ENCODE peak calls at places on chromosomes 5 and 9, in seven cellular contexts. One of them, this sample, is unnamed.

GRCh38 chr9:127523312-127523851 is 72.1 kb downstream of the LRSAM1 start:
- DNase-seq in psoas muscle: no peak
- DNase-seq in GM06990: no peak
- DNase-seq in transverse colon: no peak
- DNase-seq in nephron progenitor cell: no peak
- DNase-seq in CD4-positive, alpha-beta T cell: no peak
- DNase-seq in heart left ventricle: no peak
- DNase-seq in this sample: no peak

GRCh38 chr5:128537306-128537998 is 593 bp downstream of the FBN2 start:
- DNase-seq in transverse colon: no peak
- DNase-seq in nephron progenitor cell: peak
- DNase-seq in GM06990: peak
- DNase-seq in CD4-positive, alpha-beta T cell: no peak
- DNase-seq in psoas muscle: peak
- DNase-seq in heart left ventricle: peak
- DNase-seq in this sample: no peak

GRCh38 chr9:108057421-108058136 is 568.0 kb upstream of the KLF4 start:
- DNase-seq in GM06990: no peak
- DNase-seq in heart left ventricle: no peak
- DNase-seq in transverse colon: peak
- DNase-seq in nephron progenitor cell: no peak
- DNase-seq in CD4-positive, alpha-beta T cell: no peak
- DNase-seq in psoas muscle: no peak
- DNase-seq in this sample: peak

GRCh38 chr5:124514966-124515365 is 231.5 kb downstream of the ZNF608 start:
- DNase-seq in psoas muscle: no peak
- DNase-seq in nephron progenitor cell: no peak
- DNase-seq in transverse colon: no peak
- DNase-seq in CD4-positive, alpha-beta T cell: no peak
- DNase-seq in GM06990: no peak
- DNase-seq in heart left ventricle: no peak
- DNase-seq in this sample: no peak

GRCh38 chr5:1725641-1726468 is 73.8 kb downstream of the MRPL36 start:
- DNase-seq in nephron progenitor cell: peak
- DNase-seq in psoas muscle: no peak
- DNase-seq in heart left ventricle: no peak
- DNase-seq in GM06990: no peak
- DNase-seq in transverse colon: no peak
- DNase-seq in CD4-positive, alpha-beta T cell: no peak
- DNase-seq in this sample: peak

GRCh38 chr5:179309751-179310320 is 35.4 kb downstream of the ADAMTS2 start:
- DNase-seq in heart left ventricle: peak
- DNase-seq in nephron progenitor cell: no peak
- DNase-seq in GM06990: no peak
- DNase-seq in CD4-positive, alpha-beta T cell: no peak
- DNase-seq in psoas muscle: peak
- DNase-seq in transverse colon: no peak
- DNase-seq in this sample: no peak

GRCh38 chr5:110896901-110897300 is 158.1 kb downstream of the SLC25A46 start:
- DNase-seq in GM06990: no peak
- DNase-seq in psoas muscle: no peak
- DNase-seq in transverse colon: no peak
- DNase-seq in CD4-positive, alpha-beta T cell: no peak
- DNase-seq in nephron progenitor cell: no peak
- DNase-seq in heart left ventricle: no peak
- DNase-seq in this sample: no peak

GRCh38 chr9:120702075-120702474 is 12.2 kb downstream of the MEGF9 start:
- DNase-seq in GM06990: no peak
- DNase-seq in transverse colon: no peak
- DNase-seq in psoas muscle: no peak
- DNase-seq in heart left ventricle: no peak
- DNase-seq in nephron progenitor cell: no peak
- DNase-seq in CD4-positive, alpha-beta T cell: no peak
- DNase-seq in this sample: no peak

GRCh38 chr5:133814152-133814551 is 154.3 kb downstream of the C5orf15 start:
- DNase-seq in GM06990: no peak
- DNase-seq in transverse colon: no peak
- DNase-seq in CD4-positive, alpha-beta T cell: no peak
- DNase-seq in nephron progenitor cell: no peak
- DNase-seq in heart left ventricle: no peak
- DNase-seq in psoas muscle: no peak
- DNase-seq in this sample: no peak

GRCh38 chr9:3850083-3850482 is 324.3 kb upstream of the RFX3 start:
- DNase-seq in CD4-positive, alpha-beta T cell: no peak
- DNase-seq in nephron progenitor cell: no peak
- DNase-seq in GM06990: no peak
- DNase-seq in transverse colon: no peak
- DNase-seq in psoas muscle: no peak
- DNase-seq in heart left ventricle: no peak
- DNase-seq in this sample: no peak

GRCh38 chr9:3845549-3845948 is 319.7 kb upstream of the RFX3 start:
- DNase-seq in psoas muscle: no peak
- DNase-seq in heart left ventricle: no peak
- DNase-seq in nephron progenitor cell: no peak
- DNase-seq in transverse colon: no peak
- DNase-seq in GM06990: no peak
- DNase-seq in CD4-positive, alpha-beta T cell: no peak
- DNase-seq in this sample: no peak

GRCh38 chr9:3852545-3852944 is 326.7 kb upstream of the RFX3 start:
- DNase-seq in transverse colon: no peak
- DNase-seq in psoas muscle: no peak
- DNase-seq in heart left ventricle: no peak
- DNase-seq in GM06990: no peak
- DNase-seq in nephron progenitor cell: no peak
- DNase-seq in CD4-positive, alpha-beta T cell: no peak
- DNase-seq in this sample: no peak

GRCh38 chr9:3847377-3847776 is 321.6 kb upstream of the RFX3 start:
- DNase-seq in nephron progenitor cell: no peak
- DNase-seq in GM06990: no peak
- DNase-seq in heart left ventricle: no peak
- DNase-seq in CD4-positive, alpha-beta T cell: no peak
- DNase-seq in transverse colon: no peak
- DNase-seq in psoas muscle: no peak
- DNase-seq in this sample: no peak

GRCh38 chr9:3848445-3849114 is 322.8 kb upstream of the RFX3 start:
- DNase-seq in transverse colon: no peak
- DNase-seq in GM06990: no peak
- DNase-seq in CD4-positive, alpha-beta T cell: no peak
- DNase-seq in psoas muscle: no peak
- DNase-seq in heart left ventricle: no peak
- DNase-seq in nephron progenitor cell: peak
- DNase-seq in this sample: no peak
- TF ChIP-seq CTCF in transverse colon: no peak
- TF ChIP-seq CTCF in GM06990: no peak
- TF ChIP-seq CTCF in CD4-positive, alpha-beta T cell: no peak
- TF ChIP-seq CTCF in psoas muscle: no peak
- TF ChIP-seq CTCF in heart left ventricle: no peak
- TF ChIP-seq CTCF in nephron progenitor cell: peak
- TF ChIP-seq CTCF in this sample: no peak

GRCh38 chr5:38751103-38751502 is 94.7 kb upstream of the OSMR start:
- DNase-seq in GM06990: no peak
- DNase-seq in heart left ventricle: no peak
- DNase-seq in nephron progenitor cell: no peak
- DNase-seq in CD4-positive, alpha-beta T cell: no peak
- DNase-seq in psoas muscle: no peak
- DNase-seq in transverse colon: no peak
- DNase-seq in this sample: no peak
- TF ChIP-seq CTCF in GM06990: no peak
- TF ChIP-seq CTCF in heart left ventricle: no peak
- TF ChIP-seq CTCF in nephron progenitor cell: no peak
- TF ChIP-seq CTCF in CD4-positive, alpha-beta T cell: no peak
- TF ChIP-seq CTCF in psoas muscle: no peak
- TF ChIP-seq CTCF in transverse colon: no peak
- TF ChIP-seq CTCF in this sample: no peak

DNA sequence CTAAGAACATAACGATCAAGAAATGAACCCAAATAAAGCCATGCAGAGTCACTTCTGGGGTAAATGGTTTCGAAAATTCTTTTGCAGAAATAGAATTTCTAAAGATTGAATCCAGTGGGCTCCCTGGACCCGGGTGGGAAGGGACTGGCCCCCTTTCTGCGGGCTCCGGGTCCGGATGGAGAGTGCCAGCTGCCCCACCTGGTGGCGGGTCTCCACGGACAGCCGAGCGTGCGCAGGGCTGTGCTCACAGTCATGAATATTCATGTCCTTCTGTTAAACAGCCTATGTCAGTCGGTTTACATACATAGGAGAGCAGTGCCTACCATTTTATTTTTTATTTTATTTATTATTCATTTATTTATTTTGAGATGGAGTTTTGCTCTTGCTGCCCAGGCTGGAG is 4.7 kb upstream of the PPP1R26 start:
- DNase-seq in CD4-positive, alpha-beta T cell: no peak
- DNase-seq in GM06990: no peak
- DNase-seq in psoas muscle: no peak
- DNase-seq in transverse colon: no peak
- DNase-seq in nephron progenitor cell: peak
- DNase-seq in heart left ventricle: no peak
- DNase-seq in this sample: no peak
- TF ChIP-seq CTCF in CD4-positive, alpha-beta T cell: no peak
- TF ChIP-seq CTCF in GM06990: peak
- TF ChIP-seq CTCF in psoas muscle: no peak
- TF ChIP-seq CTCF in transverse colon: no peak
- TF ChIP-seq CTCF in nephron progenitor cell: peak
- TF ChIP-seq CTCF in heart left ventricle: peak
- TF ChIP-seq CTCF in this sample: no peak

DNA sequence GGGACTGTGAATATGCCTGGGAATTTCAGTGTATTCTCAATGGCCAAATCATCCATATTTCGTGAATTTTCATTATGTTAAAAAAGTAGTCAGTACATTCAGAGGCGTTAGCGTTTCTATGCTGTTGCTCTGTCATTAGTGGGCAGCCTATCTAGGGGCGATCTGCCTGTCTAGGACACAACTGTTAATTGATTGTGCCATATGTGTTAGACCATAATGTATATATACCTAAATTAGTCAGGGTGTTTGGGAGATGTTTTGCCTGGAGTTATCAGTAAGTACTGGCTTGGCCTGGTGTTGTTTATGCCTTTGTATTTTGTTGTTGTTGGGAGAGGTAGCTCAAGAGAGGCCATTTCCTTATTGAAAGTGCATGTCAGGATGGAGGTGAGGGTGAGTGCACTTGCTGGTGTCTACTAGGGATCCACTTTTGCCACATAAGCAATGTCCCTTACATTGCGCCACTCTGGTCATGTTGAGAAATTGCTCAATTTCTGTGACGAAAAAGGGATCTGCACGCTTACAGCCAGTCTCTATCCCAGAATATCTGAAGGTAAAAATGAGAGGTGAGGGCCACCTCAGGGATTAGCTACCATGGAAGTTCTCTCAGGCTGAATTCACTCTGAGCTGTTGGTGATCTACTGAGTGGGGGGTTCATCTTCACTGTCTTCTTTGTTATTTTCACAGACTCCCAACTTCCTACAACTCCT is 123.3 kb downstream of the ST8SIA4 start:
- DNase-seq in heart left ventricle: no peak
- DNase-seq in CD4-positive, alpha-beta T cell: no peak
- DNase-seq in psoas muscle: no peak
- DNase-seq in nephron progenitor cell: no peak
- DNase-seq in GM06990: no peak
- DNase-seq in transverse colon: peak
- DNase-seq in this sample: peak
- TF ChIP-seq CTCF in heart left ventricle: no peak
- TF ChIP-seq CTCF in CD4-positive, alpha-beta T cell: no peak
- TF ChIP-seq CTCF in psoas muscle: no peak
- TF ChIP-seq CTCF in nephron progenitor cell: no peak
- TF ChIP-seq CTCF in GM06990: no peak
- TF ChIP-seq CTCF in transverse colon: no peak
- TF ChIP-seq CTCF in this sample: no peak

DNA sequence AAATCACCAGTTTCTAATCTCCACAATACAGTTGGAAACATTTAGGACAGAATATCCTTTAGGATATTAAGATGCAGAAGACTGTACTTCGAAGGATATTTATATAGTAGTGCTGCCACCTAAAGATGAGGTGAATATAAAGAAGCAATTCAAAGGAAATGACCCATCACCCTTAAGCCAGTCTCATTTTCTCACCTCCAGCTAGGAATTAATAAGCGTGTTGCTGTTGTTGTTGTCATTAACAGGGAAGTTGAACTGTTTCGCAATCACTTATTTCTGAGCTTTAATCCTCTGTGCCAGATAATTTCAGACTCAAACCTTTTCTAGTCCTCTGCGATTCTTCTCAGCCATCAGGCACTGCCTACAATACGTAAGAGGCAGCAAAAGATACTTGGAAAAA is 7.8 kb upstream of the PURA start:
- DNase-seq in heart left ventricle: no peak
- DNase-seq in psoas muscle: no peak
- DNase-seq in GM06990: no peak
- DNase-seq in CD4-positive, alpha-beta T cell: no peak
- DNase-seq in nephron progenitor cell: no peak
- DNase-seq in transverse colon: no peak
- DNase-seq in this sample: no peak
- TF ChIP-seq CTCF in heart left ventricle: no peak
- TF ChIP-seq CTCF in psoas muscle: no peak
- TF ChIP-seq CTCF in GM06990: no peak
- TF ChIP-seq CTCF in CD4-positive, alpha-beta T cell: no peak
- TF ChIP-seq CTCF in nephron progenitor cell: no peak
- TF ChIP-seq CTCF in transverse colon: no peak
- TF ChIP-seq CTCF in this sample: no peak

DNA sequence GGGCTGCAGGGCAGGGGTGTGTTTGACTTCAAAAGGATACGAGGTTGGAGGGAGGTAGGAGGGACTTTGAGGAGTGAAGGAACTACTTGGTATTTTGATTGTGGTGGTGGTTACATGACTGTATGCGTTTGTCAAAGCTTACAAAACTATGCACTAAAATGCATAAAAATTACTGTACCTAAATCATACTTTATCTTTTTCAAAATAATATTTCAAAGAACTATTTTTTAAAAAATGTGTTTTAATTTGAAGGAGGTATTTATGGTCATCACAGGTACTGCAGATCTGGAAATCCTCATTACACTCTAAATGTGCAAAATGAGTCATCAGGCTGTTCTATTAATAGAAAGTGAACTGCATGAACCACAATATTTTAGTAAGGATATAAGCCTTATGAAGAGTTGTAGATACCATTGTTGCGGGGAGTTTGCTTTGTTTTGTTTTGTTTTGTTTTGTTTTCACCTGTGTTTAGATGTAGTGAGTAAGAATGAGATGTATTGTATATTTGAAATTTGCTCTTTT is 116.9 kb downstream of the ARRDC3 start:
- DNase-seq in GM06990: peak
- DNase-seq in CD4-positive, alpha-beta T cell: no peak
- DNase-seq in nephron progenitor cell: no peak
- DNase-seq in heart left ventricle: no peak
- DNase-seq in transverse colon: no peak
- DNase-seq in psoas muscle: no peak
- DNase-seq in this sample: no peak
- TF ChIP-seq CTCF in GM06990: no peak
- TF ChIP-seq CTCF in CD4-positive, alpha-beta T cell: no peak
- TF ChIP-seq CTCF in nephron progenitor cell: no peak
- TF ChIP-seq CTCF in heart left ventricle: peak
- TF ChIP-seq CTCF in transverse colon: peak
- TF ChIP-seq CTCF in psoas muscle: peak
- TF ChIP-seq CTCF in this sample: peak

GRCh38 chr5:175444060-175444904 is at the start of gene DRD1:
- DNase-seq in transverse colon: peak
- DNase-seq in psoas muscle: peak
- DNase-seq in nephron progenitor cell: peak
- DNase-seq in GM06990: peak
- DNase-seq in CD4-positive, alpha-beta T cell: peak
- DNase-seq in heart left ventricle: no peak
- DNase-seq in this sample: no peak
- TF ChIP-seq CTCF in transverse colon: peak
- TF ChIP-seq CTCF in psoas muscle: peak
- TF ChIP-seq CTCF in nephron progenitor cell: peak
- TF ChIP-seq CTCF in GM06990: peak
- TF ChIP-seq CTCF in CD4-positive, alpha-beta T cell: peak
- TF ChIP-seq CTCF in heart left ventricle: peak
- TF ChIP-seq CTCF in this sample: peak

GRCh38 chr5:141208478-141208877 is at the start of gene PCDHB12:
- DNase-seq in GM06990: no peak
- DNase-seq in CD4-positive, alpha-beta T cell: no peak
- DNase-seq in transverse colon: no peak
- DNase-seq in psoas muscle: no peak
- DNase-seq in heart left ventricle: no peak
- DNase-seq in nephron progenitor cell: no peak
- DNase-seq in this sample: no peak
- TF ChIP-seq CTCF in GM06990: no peak
- TF ChIP-seq CTCF in CD4-positive, alpha-beta T cell: no peak
- TF ChIP-seq CTCF in transverse colon: no peak
- TF ChIP-seq CTCF in psoas muscle: peak
- TF ChIP-seq CTCF in heart left ventricle: no peak
- TF ChIP-seq CTCF in nephron progenitor cell: no peak
- TF ChIP-seq CTCF in this sample: peak

This sample was measured in right atrium auricular region.